ENCODE peak calls at places on chromosome X, in five cellular contexts. U is MM.1S, D is HFFc6, F is GM06990, V is cardiac muscle cell. G is an unnamed sample.
A peak's percentile ranks its signal among the peaks of the same experiment; 100 is the strongest.

GRCh38 chrX:6120329-6120728 is 108.3 kb downstream of the NLGN4X start:
- DNase-seq in U (no peak), D (no peak), F (no peak), V (no peak), G (no peak)

GRCh38 chrX:43560247-43560946 is 95.7 kb upstream of the MAOA start:
- DNase-seq in U (no peak), D (no peak), F (no peak), V (no peak), G (no peak)

GRCh38 chrX:155997436-155997835 is at the start of gene IL9R:
- DNase-seq in U (peak; percentile 6), D (no peak), F (peak; percentile 39), V (no peak), G (peak; percentile 60)

GRCh38 chrX:148552775-148553174 is 52.4 kb downstream of the AFF2 start:
- DNase-seq in U (no peak), D (no peak), F (no peak), V (no peak), G (no peak)

GRCh38 chrX:56728752-56729151 is 291 bp upstream of the NBDY start:
- DNase-seq in U (peak; percentile 41), D (no peak), F (peak; percentile 15), V (peak; percentile 38), G (peak; percentile 0)

GRCh38 chrX:132426695-132427281 is 62.0 kb downstream of the MBNL3 start:
- DNase-seq in U (no peak), D (peak; percentile 1), F (no peak), V (no peak), G (no peak)

GRCh38 chrX:50712777-50713176 is 101.2 kb downstream of the SHROOM4 start:
- DNase-seq in U (no peak), D (no peak), F (no peak), V (no peak), G (no peak)

GRCh38 chrX:65838674-65839073 is 171.2 kb downstream of the MSN start:
- DNase-seq in U (no peak), D (no peak), F (no peak), V (no peak), G (no peak)

GRCh38 chrX:140526138-140526537 is 21.3 kb upstream of the SOX3 start:
- DNase-seq in U (no peak), D (no peak), F (no peak), V (no peak), G (no peak)

GRCh38 chrX:67717571-67717970 is 173.8 kb downstream of the AR start:
- DNase-seq in U (no peak), D (no peak), F (no peak), V (no peak), G (no peak)

GRCh38 chrX:1598021-1598875 is 6.8 kb downstream of the AKAP17A start:
- DNase-seq in U (no peak), D (no peak), F (no peak), V (no peak), G (peak; percentile 28)

GRCh38 chrX:68833855-68834331 is 5.1 kb downstream of the EFNB1 start:
- DNase-seq in U (no peak), D (no peak), F (no peak), V (no peak), G (no peak)

GRCh38 chrX:105527759-105528158 is 294.6 kb upstream of the NRK start:
- DNase-seq in U (no peak), D (peak; percentile 15), F (no peak), V (no peak), G (no peak)

GRCh38 chrX:105307762-105308161 is 87.3 kb upstream of the TEX13A start:
- DNase-seq in U (no peak), D (peak; percentile 32), F (no peak), V (no peak), G (no peak)

GRCh38 chrX:38817004-38817703 is 15.9 kb downstream of the MID1IP1 start:
- DNase-seq in U (no peak), D (no peak), F (no peak), V (peak; percentile 12), G (peak; percentile 3)

GRCh38 chrX:10199212-10199611 is 42.4 kb downstream of the CLCN4 start:
- DNase-seq in U (no peak), D (no peak), F (peak; percentile 14), V (no peak), G (peak; percentile 21)

GRCh38 chrX:129808829-129809745 is 29.3 kb downstream of the SASH3 start:
- DNase-seq in U (no peak), D (no peak), F (no peak), V (no peak), G (no peak)

GRCh38 chrX:134023851-134024281 is 38.5 kb upstream of the GPC3 start:
- DNase-seq in U (no peak), D (no peak), F (no peak), V (no peak), G (no peak)

GRCh38 chrX:134020910-134021309 is 35.5 kb upstream of the GPC3 start:
- DNase-seq in U (no peak), D (no peak), F (no peak), V (peak; percentile 30), G (no peak)

GRCh38 chrX:134025986-134026731 is 40.8 kb upstream of the GPC3 start:
- DNase-seq in U (no peak), D (no peak), F (no peak), V (peak; percentile 22), G (no peak)

GRCh38 chrX:134024686-134025377 is 39.4 kb upstream of the GPC3 start:
- DNase-seq in U (no peak), D (no peak), F (no peak), V (no peak), G (no peak)

DNA sequence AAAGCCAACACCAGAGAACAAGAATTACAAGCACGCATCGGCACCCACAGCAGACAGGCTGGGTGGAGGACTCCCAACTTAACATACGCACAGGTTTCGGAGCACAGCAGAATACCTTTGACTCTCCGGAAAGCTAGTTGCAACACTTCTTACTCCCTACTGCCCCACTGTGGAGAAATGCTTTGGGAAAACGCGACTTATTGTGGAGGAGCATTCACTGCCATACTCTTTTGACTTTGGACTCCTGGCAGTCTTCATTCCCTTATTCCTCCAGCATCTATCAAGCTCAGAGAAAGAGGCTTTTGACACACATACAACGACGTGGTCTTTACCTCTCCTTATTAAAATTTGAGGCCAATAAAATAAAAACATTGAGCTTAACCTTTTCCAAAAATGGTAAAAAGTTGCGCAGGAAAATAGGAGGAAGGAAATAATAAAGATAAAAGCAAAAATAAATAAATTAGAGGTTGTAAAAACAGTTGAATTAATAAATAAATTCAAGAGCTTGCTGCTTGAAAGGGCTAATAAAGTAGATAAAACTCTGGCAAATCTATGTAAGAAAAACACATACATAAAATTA is 41.4 kb upstream of the GPC3 start:
- DNase-seq in U (peak; percentile 41), D (no peak), F (no peak), V (peak; percentile 88), G (peak; percentile 6)
- TF ChIP-seq CTCF in U (peak; percentile 34), D (peak; percentile 26), F (peak; percentile 25), V (peak; percentile 56), G (no peak)

GRCh38 chrX:151738751-151739150 is 4.2 kb downstream of the CNGA2 start:
- DNase-seq in U (no peak), D (no peak), F (no peak), V (no peak), G (no peak)

GRCh38 chrX:151734446-151734845 is at the start of gene CNGA2:
- DNase-seq in U (no peak), D (no peak), F (no peak), V (no peak), G (no peak)

GRCh38 chrX:151737494-151737893 is 2.9 kb downstream of the CNGA2 start:
- DNase-seq in U (no peak), D (no peak), F (no peak), V (no peak), G (no peak)

GRCh38 chrX:151735219-151735618 is 673 bp downstream of the CNGA2 start:
- DNase-seq in U (no peak), D (no peak), F (no peak), V (no peak), G (no peak)

GRCh38 chrX:151736685-151737084 is 2.1 kb downstream of the CNGA2 start:
- DNase-seq in U (no peak), D (no peak), F (no peak), V (no peak), G (no peak)
- TF ChIP-seq CTCF in U (no peak), D (no peak), F (no peak), V (no peak), G (no peak)

GRCh38 chrX:18377802-18378201 is 23.3 kb upstream of the SCML2 start:
- DNase-seq in U (peak; percentile 30), D (peak; percentile 10), F (no peak), V (peak; percentile 20), G (peak; percentile 27)
- TF ChIP-seq CTCF in U (peak; percentile 62), D (peak; percentile 73), F (peak; percentile 60), V (peak; percentile 49), G (no peak)

DNA sequence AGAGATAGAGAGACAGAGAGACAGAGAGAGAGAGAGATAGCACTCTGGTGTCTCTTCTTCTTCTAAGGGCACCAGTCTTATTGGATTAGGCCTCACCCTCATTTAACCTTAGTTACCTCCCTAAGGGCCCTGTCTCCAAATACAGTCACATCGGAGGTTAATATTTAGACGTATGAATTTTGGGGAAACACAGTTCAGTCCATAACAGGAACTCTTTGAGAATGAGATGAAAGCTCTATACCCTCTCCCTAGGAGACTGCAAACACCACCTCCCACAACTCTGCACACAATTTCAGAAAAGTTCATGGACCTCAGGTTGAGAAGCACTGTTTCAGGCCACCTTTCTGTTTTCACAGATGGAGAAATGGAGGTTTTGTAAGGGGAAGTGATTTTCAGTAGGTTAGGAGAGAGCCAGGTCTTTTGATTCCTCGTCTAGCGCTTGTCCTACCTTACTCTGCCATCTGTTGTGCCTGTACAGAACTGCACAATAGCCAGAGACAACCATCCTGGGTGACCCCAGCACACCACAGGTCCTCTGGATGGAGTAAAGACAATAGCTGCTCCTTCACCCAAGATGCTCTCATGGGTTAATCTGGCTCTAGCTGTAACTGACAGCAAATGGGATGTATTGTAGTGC is 16.9 kb upstream of the LOC101059915 start:
- DNase-seq in U (peak; percentile 58), D (no peak), F (no peak), V (peak; percentile 41), G (peak; percentile 50)
- TF ChIP-seq CTCF in U (peak; percentile 53), D (no peak), F (peak; percentile 45), V (peak; percentile 4), G (peak; percentile 40)

GRCh38 chrX:124426824-124427223 is 80.5 kb downstream of the SH2D1A start:
- DNase-seq in U (no peak), D (no peak), F (no peak), V (no peak), G (no peak)

GRCh38 chrX:124421898-124422622 is 75.7 kb downstream of the SH2D1A start:
- DNase-seq in U (no peak), D (no peak), F (no peak), V (no peak), G (no peak)

GRCh38 chrX:124426273-124426672 is 79.9 kb downstream of the SH2D1A start:
- DNase-seq in U (no peak), D (no peak), F (no peak), V (no peak), G (no peak)
- TF ChIP-seq CTCF in U (no peak), D (no peak), F (no peak), V (no peak), G (no peak)

G was measured in GM20000.